ENCODE peak calls at places on chromosomes 12 and 14, in four cellular contexts. One of them, this sample, is unnamed.

GRCh38 chr14:53929871-53930685 is 26.5 kb downstream of the BMP4 start:
- DNase-seq in naive thymus-derived CD4-positive, alpha-beta T cell: peak
- DNase-seq in OCI-LY7: peak
- DNase-seq in right atrium auricular region: no peak
- DNase-seq in this sample: no peak

GRCh38 chr12:18101043-18101442 is 11.1 kb upstream of the RERGL start:
- DNase-seq in naive thymus-derived CD4-positive, alpha-beta T cell: no peak
- DNase-seq in right atrium auricular region: no peak
- DNase-seq in OCI-LY7: peak
- DNase-seq in this sample: no peak

GRCh38 chr12:81465881-81466280 is 293.3 kb downstream of the PPFIA2 start:
- DNase-seq in right atrium auricular region: no peak
- DNase-seq in naive thymus-derived CD4-positive, alpha-beta T cell: no peak
- DNase-seq in OCI-LY7: no peak
- DNase-seq in this sample: no peak

GRCh38 chr14:51395361-51395849 is 155.4 kb downstream of the TMX1 start:
- DNase-seq in naive thymus-derived CD4-positive, alpha-beta T cell: no peak
- DNase-seq in OCI-LY7: no peak
- DNase-seq in right atrium auricular region: no peak
- DNase-seq in this sample: no peak

GRCh38 chr14:52553002-52553670 is 500 bp downstream of the GPR137C start:
- DNase-seq in naive thymus-derived CD4-positive, alpha-beta T cell: peak
- DNase-seq in OCI-LY7: peak
- DNase-seq in right atrium auricular region: no peak
- DNase-seq in this sample: no peak

GRCh38 chr12:31928246-31929139 is 30.7 kb upstream of the RESF1 start:
- DNase-seq in right atrium auricular region: no peak
- DNase-seq in OCI-LY7: peak
- DNase-seq in naive thymus-derived CD4-positive, alpha-beta T cell: peak
- DNase-seq in this sample: no peak

GRCh38 chr14:90375934-90376333 is 20.9 kb upstream of the CALM1 start:
- DNase-seq in naive thymus-derived CD4-positive, alpha-beta T cell: no peak
- DNase-seq in OCI-LY7: no peak
- DNase-seq in right atrium auricular region: no peak
- DNase-seq in this sample: no peak

GRCh38 chr12:75870878-75871277 is 160.7 kb downstream of the PHLDA1 start:
- DNase-seq in naive thymus-derived CD4-positive, alpha-beta T cell: no peak
- DNase-seq in right atrium auricular region: no peak
- DNase-seq in OCI-LY7: no peak
- DNase-seq in this sample: no peak

GRCh38 chr14:67738740-67739504 is 37.2 kb downstream of the RDH12 start:
- DNase-seq in naive thymus-derived CD4-positive, alpha-beta T cell: no peak
- DNase-seq in right atrium auricular region: peak
- DNase-seq in OCI-LY7: no peak
- DNase-seq in this sample: no peak

GRCh38 chr14:92794547-92794941 is 439 bp downstream of the GOLGA5 start:
- DNase-seq in OCI-LY7: no peak
- DNase-seq in naive thymus-derived CD4-positive, alpha-beta T cell: no peak
- DNase-seq in right atrium auricular region: no peak
- DNase-seq in this sample: no peak

GRCh38 chr12:56230449-56231183 is 765 bp downstream of the SLC39A5 start:
- DNase-seq in OCI-LY7: no peak
- DNase-seq in right atrium auricular region: no peak
- DNase-seq in naive thymus-derived CD4-positive, alpha-beta T cell: no peak
- DNase-seq in this sample: no peak

GRCh38 chr12:105622846-105623245 is 292.4 kb downstream of the C12orf75 start:
- DNase-seq in right atrium auricular region: no peak
- DNase-seq in naive thymus-derived CD4-positive, alpha-beta T cell: no peak
- DNase-seq in OCI-LY7: no peak
- DNase-seq in this sample: no peak

GRCh38 chr12:3202734-3203446 is 125.7 kb downstream of the TSPAN9 start:
- DNase-seq in naive thymus-derived CD4-positive, alpha-beta T cell: peak
- DNase-seq in OCI-LY7: peak
- DNase-seq in right atrium auricular region: peak
- DNase-seq in this sample: no peak

GRCh38 chr14:86404425-86404824 is 874.5 kb downstream of the FLRT2 start:
- DNase-seq in right atrium auricular region: no peak
- DNase-seq in OCI-LY7: no peak
- DNase-seq in naive thymus-derived CD4-positive, alpha-beta T cell: no peak
- DNase-seq in this sample: no peak

GRCh38 chr12:76480800-76481199 is 78.8 kb downstream of the OSBPL8 start:
- DNase-seq in naive thymus-derived CD4-positive, alpha-beta T cell: no peak
- DNase-seq in right atrium auricular region: no peak
- DNase-seq in OCI-LY7: no peak
- DNase-seq in this sample: no peak

GRCh38 chr14:77105554-77105953 is 7.5 kb downstream of the CIPC start:
- DNase-seq in OCI-LY7: no peak
- DNase-seq in naive thymus-derived CD4-positive, alpha-beta T cell: no peak
- DNase-seq in right atrium auricular region: no peak
- DNase-seq in this sample: no peak

GRCh38 chr12:2363836-2364565 is 311.2 kb downstream of the CACNA1C start:
- DNase-seq in OCI-LY7: no peak
- DNase-seq in naive thymus-derived CD4-positive, alpha-beta T cell: no peak
- DNase-seq in right atrium auricular region: no peak
- DNase-seq in this sample: no peak

GRCh38 chr12:110790301-110790700 is 47.6 kb upstream of the PPP1CC start:
- DNase-seq in right atrium auricular region: no peak
- DNase-seq in OCI-LY7: no peak
- DNase-seq in naive thymus-derived CD4-positive, alpha-beta T cell: no peak
- DNase-seq in this sample: no peak

GRCh38 chr14:61472025-61472672 is 150.8 kb downstream of the PRKCH start:
- DNase-seq in right atrium auricular region: no peak
- DNase-seq in naive thymus-derived CD4-positive, alpha-beta T cell: peak
- DNase-seq in OCI-LY7: peak
- DNase-seq in this sample: peak

GRCh38 chr14:58501214-58501816 is 73.8 kb downstream of the KIAA0586 start:
- DNase-seq in naive thymus-derived CD4-positive, alpha-beta T cell: peak
- DNase-seq in OCI-LY7: peak
- DNase-seq in right atrium auricular region: no peak
- DNase-seq in this sample: no peak

GRCh38 chr14:68949236-68949965 is 29.7 kb downstream of the ACTN1 start:
- DNase-seq in right atrium auricular region: no peak
- DNase-seq in naive thymus-derived CD4-positive, alpha-beta T cell: no peak
- DNase-seq in OCI-LY7: no peak
- DNase-seq in this sample: no peak

GRCh38 chr12:9649532-9649940 is 20.0 kb upstream of the CLEC2D start:
- DNase-seq in naive thymus-derived CD4-positive, alpha-beta T cell: peak
- DNase-seq in right atrium auricular region: no peak
- DNase-seq in OCI-LY7: peak
- DNase-seq in this sample: no peak

GRCh38 chr14:72701232-72701555 is 192.7 kb downstream of the DPF3 start:
- DNase-seq in right atrium auricular region: no peak
- DNase-seq in OCI-LY7: no peak
- DNase-seq in naive thymus-derived CD4-positive, alpha-beta T cell: no peak
- DNase-seq in this sample: no peak

GRCh38 chr14:23352506-23353432 is at the start of gene SLC22A17:
- DNase-seq in right atrium auricular region: peak
- DNase-seq in OCI-LY7: no peak
- DNase-seq in naive thymus-derived CD4-positive, alpha-beta T cell: peak
- DNase-seq in this sample: no peak

GRCh38 chr14:32682219-32682618 is 256.5 kb upstream of the NPAS3 start:
- DNase-seq in OCI-LY7: no peak
- DNase-seq in naive thymus-derived CD4-positive, alpha-beta T cell: no peak
- DNase-seq in right atrium auricular region: no peak
- DNase-seq in this sample: no peak

GRCh38 chr14:92917956-92918355 is 5.0 kb upstream of the CHGA start:
- DNase-seq in naive thymus-derived CD4-positive, alpha-beta T cell: no peak
- DNase-seq in right atrium auricular region: no peak
- DNase-seq in OCI-LY7: no peak
- DNase-seq in this sample: no peak

GRCh38 chr14:89614009-89614691 is 197.1 kb upstream of the FOXN3 start:
- DNase-seq in right atrium auricular region: no peak
- DNase-seq in naive thymus-derived CD4-positive, alpha-beta T cell: no peak
- DNase-seq in OCI-LY7: peak
- DNase-seq in this sample: no peak

GRCh38 chr14:104968153-104968527 is 10.0 kb downstream of the AHNAK2 start:
- DNase-seq in OCI-LY7: no peak
- DNase-seq in right atrium auricular region: peak
- DNase-seq in naive thymus-derived CD4-positive, alpha-beta T cell: no peak
- DNase-seq in this sample: no peak

GRCh38 chr12:92538970-92539749 is 163.6 kb upstream of the PLEKHG7 start:
- DNase-seq in naive thymus-derived CD4-positive, alpha-beta T cell: no peak
- DNase-seq in OCI-LY7: peak
- DNase-seq in right atrium auricular region: no peak
- DNase-seq in this sample: no peak

GRCh38 chr12:6604254-6605029 is 2.7 kb downstream of the CHD4 start:
- DNase-seq in right atrium auricular region: no peak
- DNase-seq in OCI-LY7: no peak
- DNase-seq in naive thymus-derived CD4-positive, alpha-beta T cell: no peak
- DNase-seq in this sample: no peak

GRCh38 chr12:67442347-67442841 is 173.2 kb downstream of the CAND1 start:
- DNase-seq in right atrium auricular region: no peak
- DNase-seq in OCI-LY7: no peak
- DNase-seq in naive thymus-derived CD4-positive, alpha-beta T cell: no peak
- DNase-seq in this sample: no peak

GRCh38 chr12:68972570-68972969 is 39.6 kb upstream of the CPM start:
- DNase-seq in naive thymus-derived CD4-positive, alpha-beta T cell: no peak
- DNase-seq in OCI-LY7: no peak
- DNase-seq in right atrium auricular region: no peak
- DNase-seq in this sample: no peak

GRCh38 chr14:104094709-104095425 is 9.4 kb downstream of the ASPG start:
- DNase-seq in OCI-LY7: peak
- DNase-seq in right atrium auricular region: no peak
- DNase-seq in naive thymus-derived CD4-positive, alpha-beta T cell: peak
- DNase-seq in this sample: peak

GRCh38 chr12:89235189-89235993 is 116.9 kb downstream of the DUSP6 start:
- DNase-seq in right atrium auricular region: no peak
- DNase-seq in OCI-LY7: no peak
- DNase-seq in naive thymus-derived CD4-positive, alpha-beta T cell: peak
- DNase-seq in this sample: no peak

GRCh38 chr14:89215166-89215940 is 201.7 kb downstream of the FOXN3 start:
- DNase-seq in naive thymus-derived CD4-positive, alpha-beta T cell: no peak
- DNase-seq in OCI-LY7: no peak
- DNase-seq in right atrium auricular region: no peak
- DNase-seq in this sample: no peak

GRCh38 chr14:25042362-25043299 is 7.3 kb downstream of the STXBP6 start:
- DNase-seq in OCI-LY7: no peak
- DNase-seq in naive thymus-derived CD4-positive, alpha-beta T cell: no peak
- DNase-seq in right atrium auricular region: no peak
- DNase-seq in this sample: no peak

GRCh38 chr12:128800606-128801005 is 23.2 kb downstream of the SLC15A4 start:
- DNase-seq in OCI-LY7: no peak
- DNase-seq in naive thymus-derived CD4-positive, alpha-beta T cell: no peak
- DNase-seq in right atrium auricular region: no peak
- DNase-seq in this sample: no peak

GRCh38 chr14:85575617-85575898 is 45.6 kb downstream of the FLRT2 start:
- DNase-seq in naive thymus-derived CD4-positive, alpha-beta T cell: no peak
- DNase-seq in OCI-LY7: no peak
- DNase-seq in right atrium auricular region: no peak
- DNase-seq in this sample: no peak

GRCh38 chr14:73025544-73025943 is 1.4 kb downstream of the ZFYVE1 start:
- DNase-seq in OCI-LY7: no peak
- DNase-seq in naive thymus-derived CD4-positive, alpha-beta T cell: no peak
- DNase-seq in right atrium auricular region: no peak
- DNase-seq in this sample: no peak

GRCh38 chr12:46627686-46628085 is 198.1 kb downstream of the SLC38A4 start:
- DNase-seq in right atrium auricular region: no peak
- DNase-seq in OCI-LY7: no peak
- DNase-seq in naive thymus-derived CD4-positive, alpha-beta T cell: no peak
- DNase-seq in this sample: no peak

GRCh38 chr12:49232940-49233841 is 31.7 kb upstream of the TUBA1C start:
- DNase-seq in right atrium auricular region: peak
- DNase-seq in naive thymus-derived CD4-positive, alpha-beta T cell: no peak
- DNase-seq in OCI-LY7: no peak
- DNase-seq in this sample: no peak
- H3K4me3 ChIP-seq in right atrium auricular region: peak
- H3K4me3 ChIP-seq in naive thymus-derived CD4-positive, alpha-beta T cell: no peak
- H3K4me3 ChIP-seq in OCI-LY7: no peak
- H3K4me3 ChIP-seq in this sample: no peak

DNA sequence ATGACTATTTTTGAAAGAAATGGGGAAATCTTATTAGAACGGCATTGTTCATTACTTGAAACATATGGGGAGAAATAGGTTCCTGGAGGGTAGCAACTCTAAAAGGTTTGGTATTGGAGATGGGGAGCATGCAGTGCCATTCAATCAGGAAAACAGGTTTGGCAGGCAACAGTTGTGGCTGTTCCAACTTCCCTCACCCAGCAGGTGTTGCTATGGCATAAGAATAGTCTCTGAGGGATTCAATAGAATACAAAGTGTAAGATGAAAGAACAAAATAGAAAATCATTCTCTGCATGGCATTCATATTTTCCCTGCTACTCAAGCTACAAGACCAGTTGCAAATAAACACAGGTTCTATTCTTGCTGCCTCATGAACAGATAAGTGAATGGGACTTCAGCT is 393.3 kb upstream of the RPL10L start:
- DNase-seq in naive thymus-derived CD4-positive, alpha-beta T cell: no peak
- DNase-seq in OCI-LY7: no peak
- DNase-seq in right atrium auricular region: no peak
- DNase-seq in this sample: no peak
- H3K4me3 ChIP-seq in naive thymus-derived CD4-positive, alpha-beta T cell: no peak
- H3K4me3 ChIP-seq in OCI-LY7: no peak
- H3K4me3 ChIP-seq in right atrium auricular region: no peak
- H3K4me3 ChIP-seq in this sample: no peak

GRCh38 chr14:38329236-38329635 is 73.3 kb upstream of the CLEC14A start:
- DNase-seq in OCI-LY7: no peak
- DNase-seq in naive thymus-derived CD4-positive, alpha-beta T cell: no peak
- DNase-seq in right atrium auricular region: no peak
- DNase-seq in this sample: no peak

GRCh38 chr14:38330262-38330661 is 74.4 kb upstream of the CLEC14A start:
- DNase-seq in naive thymus-derived CD4-positive, alpha-beta T cell: no peak
- DNase-seq in OCI-LY7: no peak
- DNase-seq in right atrium auricular region: no peak
- DNase-seq in this sample: no peak
- H3K4me3 ChIP-seq in naive thymus-derived CD4-positive, alpha-beta T cell: no peak
- H3K4me3 ChIP-seq in OCI-LY7: no peak
- H3K4me3 ChIP-seq in right atrium auricular region: no peak
- H3K4me3 ChIP-seq in this sample: no peak

GRCh38 chr14:70415788-70416187 is 1.1 kb downstream of the SYNJ2BP start:
- DNase-seq in naive thymus-derived CD4-positive, alpha-beta T cell: no peak
- DNase-seq in OCI-LY7: no peak
- DNase-seq in right atrium auricular region: no peak
- DNase-seq in this sample: no peak
- H3K4me3 ChIP-seq in naive thymus-derived CD4-positive, alpha-beta T cell: peak
- H3K4me3 ChIP-seq in OCI-LY7: peak
- H3K4me3 ChIP-seq in right atrium auricular region: peak
- H3K4me3 ChIP-seq in this sample: peak

GRCh38 chr12:52691076-52691764 is 11.0 kb upstream of the KRT1 start:
- DNase-seq in OCI-LY7: peak
- DNase-seq in naive thymus-derived CD4-positive, alpha-beta T cell: peak
- DNase-seq in right atrium auricular region: no peak
- DNase-seq in this sample: peak

GRCh38 chr12:52691765-52692150 is 11.6 kb upstream of the KRT1 start:
- DNase-seq in right atrium auricular region: no peak
- DNase-seq in naive thymus-derived CD4-positive, alpha-beta T cell: no peak
- DNase-seq in OCI-LY7: no peak
- DNase-seq in this sample: no peak

GRCh38 chr12:52689239-52689638 is 9.0 kb upstream of the KRT1 start:
- DNase-seq in OCI-LY7: no peak
- DNase-seq in naive thymus-derived CD4-positive, alpha-beta T cell: no peak
- DNase-seq in right atrium auricular region: no peak
- DNase-seq in this sample: no peak

GRCh38 chr12:52689936-52690335 is 9.7 kb upstream of the KRT1 start:
- DNase-seq in OCI-LY7: no peak
- DNase-seq in right atrium auricular region: no peak
- DNase-seq in naive thymus-derived CD4-positive, alpha-beta T cell: no peak
- DNase-seq in this sample: no peak

GRCh38 chr12:52690351-52691075 is 10.3 kb upstream of the KRT1 start:
- DNase-seq in naive thymus-derived CD4-positive, alpha-beta T cell: no peak
- DNase-seq in right atrium auricular region: no peak
- DNase-seq in OCI-LY7: no peak
- DNase-seq in this sample: no peak
- H3K4me3 ChIP-seq in naive thymus-derived CD4-positive, alpha-beta T cell: peak
- H3K4me3 ChIP-seq in right atrium auricular region: peak
- H3K4me3 ChIP-seq in OCI-LY7: no peak
- H3K4me3 ChIP-seq in this sample: peak